ENCODE peak calls at places on chromosome 21, in six cellular contexts. U, H, A, V, R and Q are unnamed samples.

GRCh38 chr21:45326834-45327457 is 39.3 kb upstream of the POFUT2 start:
- DNase-seq in U (no peak), H (no peak), A (no peak), V (no peak), R (peak), Q (no peak)

GRCh38 chr21:32819702-32820101 is 48.1 kb upstream of the PAXBP1 start:
- DNase-seq in U (no peak), H (peak), A (no peak), V (no peak), R (no peak), Q (no peak)

GRCh38 chr21:37868446-37868845 is 47.8 kb downstream of the KCNJ6 start:
- DNase-seq in U (no peak), H (no peak), A (no peak), V (no peak), R (no peak), Q (no peak)

GRCh38 chr21:39037807-39038405 is 145.3 kb downstream of the PSMG1 start:
- DNase-seq in U (no peak), H (no peak), A (no peak), V (no peak), R (no peak), Q (no peak)

GRCh38 chr21:34612557-34612956 is 2.4 kb downstream of the RCAN1 start:
- DNase-seq in U (no peak), H (no peak), A (no peak), V (peak), R (no peak), Q (no peak)

GRCh38 chr21:31987696-31988095 is 114.9 kb downstream of the HUNK start:
- DNase-seq in U (no peak), H (no peak), A (no peak), V (no peak), R (no peak), Q (no peak)

GRCh38 chr21:42468511-42469131 is 27.4 kb downstream of the RSPH1 start:
- DNase-seq in U (no peak), H (no peak), A (no peak), V (no peak), R (no peak), Q (no peak)

GRCh38 chr21:38472709-38473108 is 25.6 kb downstream of the ERG start:
- DNase-seq in U (no peak), H (no peak), A (no peak), V (peak), R (no peak), Q (no peak)

GRCh38 chr21:32940079-32941014 is 85.4 kb upstream of the OLIG2 start:
- DNase-seq in U (peak), H (peak), A (peak), V (peak), R (peak), Q (peak)

GRCh38 chr21:44519346-44520325 is 20.4 kb downstream of the KRTAP10-1 start:
- DNase-seq in U (no peak), H (no peak), A (no peak), V (no peak), R (no peak), Q (no peak)

GRCh38 chr21:43885721-43886120 is 20.7 kb downstream of the AGPAT3 start:
- DNase-seq in U (no peak), H (no peak), A (no peak), V (no peak), R (no peak), Q (no peak)

GRCh38 chr21:15895142-15896106 is 165.6 kb downstream of the USP25 start:
- DNase-seq in U (no peak), H (peak), A (peak), V (no peak), R (no peak), Q (no peak)

GRCh38 chr21:32278068-32278467 is 781 bp downstream of the MIS18A start:
- DNase-seq in U (no peak), H (no peak), A (no peak), V (peak), R (no peak), Q (no peak)

GRCh38 chr21:38758815-38759214 is 46.9 kb upstream of the ETS2 start:
- DNase-seq in U (no peak), H (no peak), A (no peak), V (no peak), R (no peak), Q (no peak)

GRCh38 chr21:17386498-17386897 is 126.3 kb upstream of the CXADR start:
- DNase-seq in U (no peak), H (no peak), A (no peak), V (no peak), R (no peak), Q (no peak)

GRCh38 chr21:43812139-43812821 is 22.9 kb downstream of the RRP1 start:
- DNase-seq in U (no peak), H (peak), A (no peak), V (no peak), R (no peak), Q (no peak)

GRCh38 chr21:29078884-29079765 is 5.7 kb upstream of the CCT8 start:
- DNase-seq in U (peak), H (no peak), A (no peak), V (peak), R (no peak), Q (peak)

GRCh38 chr21:40271169-40271568 is 403.9 kb downstream of the PCP4 start:
- DNase-seq in U (no peak), H (no peak), A (no peak), V (no peak), R (no peak), Q (no peak)

GRCh38 chr21:33940846-33941245 is 25.2 kb upstream of the ATP5PO start:
- DNase-seq in U (no peak), H (no peak), A (no peak), V (no peak), R (no peak), Q (no peak)

GRCh38 chr21:39118604-39119215 is 64.5 kb downstream of the PSMG1 start:
- DNase-seq in U (no peak), H (no peak), A (no peak), V (no peak), R (no peak), Q (no peak)